ENCODE peak calls at places on chromosomes 2 and 18, in seven cellular contexts. One of them, this sample, is unnamed.

GRCh38 chr2:18987592-18988073 is 370.8 kb downstream of the OSR1 start:
- DNase-seq in NCI-H1105: peak
- DNase-seq in NCI-H1436: no peak
- DNase-seq in fibroblast of pulmonary artery: peak
- DNase-seq in activated CD4-positive, alpha-beta memory T cell treated with anti-CD3 and anti-CD28 coated beads for 36 hours: no peak
- DNase-seq in kidney: peak
- DNase-seq in activated naive CD4-positive, alpha-beta T cell treated with Interleukin-2 at 50 U/mL for 16 hours: no peak
- DNase-seq in this sample: no peak

GRCh38 chr2:101806123-101806522 is 108.6 kb downstream of the MAP4K4 start:
- DNase-seq in kidney: no peak
- DNase-seq in activated naive CD4-positive, alpha-beta T cell treated with Interleukin-2 at 50 U/mL for 16 hours: no peak
- DNase-seq in activated CD4-positive, alpha-beta memory T cell treated with anti-CD3 and anti-CD28 coated beads for 36 hours: peak
- DNase-seq in NCI-H1436: no peak
- DNase-seq in NCI-H1105: no peak
- DNase-seq in fibroblast of pulmonary artery: peak
- DNase-seq in this sample: no peak

GRCh38 chr2:72892506-72893173 is 5.4 kb downstream of the SPR start:
- DNase-seq in activated CD4-positive, alpha-beta memory T cell treated with anti-CD3 and anti-CD28 coated beads for 36 hours: peak
- DNase-seq in NCI-H1105: peak
- DNase-seq in fibroblast of pulmonary artery: peak
- DNase-seq in activated naive CD4-positive, alpha-beta T cell treated with Interleukin-2 at 50 U/mL for 16 hours: peak
- DNase-seq in kidney: peak
- DNase-seq in NCI-H1436: peak
- DNase-seq in this sample: peak

GRCh38 chr2:181307203-181307991 is 149.8 kb upstream of the ITGA4 start:
- DNase-seq in kidney: no peak
- DNase-seq in activated naive CD4-positive, alpha-beta T cell treated with Interleukin-2 at 50 U/mL for 16 hours: no peak
- DNase-seq in fibroblast of pulmonary artery: no peak
- DNase-seq in NCI-H1105: no peak
- DNase-seq in NCI-H1436: no peak
- DNase-seq in activated CD4-positive, alpha-beta memory T cell treated with anti-CD3 and anti-CD28 coated beads for 36 hours: no peak
- DNase-seq in this sample: no peak

GRCh38 chr18:13372405-13372995 is 153.9 kb downstream of the LDLRAD4 start:
- DNase-seq in activated naive CD4-positive, alpha-beta T cell treated with Interleukin-2 at 50 U/mL for 16 hours: no peak
- DNase-seq in fibroblast of pulmonary artery: no peak
- DNase-seq in NCI-H1436: no peak
- DNase-seq in activated CD4-positive, alpha-beta memory T cell treated with anti-CD3 and anti-CD28 coated beads for 36 hours: no peak
- DNase-seq in kidney: no peak
- DNase-seq in NCI-H1105: no peak
- DNase-seq in this sample: no peak

GRCh38 chr2:196066794-196067382 is 1.7 kb downstream of the DNAH7 start:
- DNase-seq in activated naive CD4-positive, alpha-beta T cell treated with Interleukin-2 at 50 U/mL for 16 hours: no peak
- DNase-seq in NCI-H1436: peak
- DNase-seq in fibroblast of pulmonary artery: peak
- DNase-seq in NCI-H1105: peak
- DNase-seq in activated CD4-positive, alpha-beta memory T cell treated with anti-CD3 and anti-CD28 coated beads for 36 hours: no peak
- DNase-seq in kidney: no peak
- DNase-seq in this sample: no peak

GRCh38 chr18:69469444-69469919 is 68.8 kb downstream of the DOK6 start:
- DNase-seq in NCI-H1105: no peak
- DNase-seq in activated naive CD4-positive, alpha-beta T cell treated with Interleukin-2 at 50 U/mL for 16 hours: peak
- DNase-seq in activated CD4-positive, alpha-beta memory T cell treated with anti-CD3 and anti-CD28 coated beads for 36 hours: peak
- DNase-seq in NCI-H1436: no peak
- DNase-seq in fibroblast of pulmonary artery: no peak
- DNase-seq in kidney: peak
- DNase-seq in this sample: no peak

GRCh38 chr2:159753797-159754196 is 41.5 kb downstream of the MARCHF7 start:
- DNase-seq in NCI-H1436: no peak
- DNase-seq in activated CD4-positive, alpha-beta memory T cell treated with anti-CD3 and anti-CD28 coated beads for 36 hours: no peak
- DNase-seq in NCI-H1105: no peak
- DNase-seq in activated naive CD4-positive, alpha-beta T cell treated with Interleukin-2 at 50 U/mL for 16 hours: no peak
- DNase-seq in kidney: no peak
- DNase-seq in fibroblast of pulmonary artery: no peak
- DNase-seq in this sample: no peak

GRCh38 chr2:197293252-197294007 is 17.1 kb downstream of the ANKRD44 start:
- DNase-seq in NCI-H1105: no peak
- DNase-seq in activated naive CD4-positive, alpha-beta T cell treated with Interleukin-2 at 50 U/mL for 16 hours: peak
- DNase-seq in fibroblast of pulmonary artery: peak
- DNase-seq in activated CD4-positive, alpha-beta memory T cell treated with anti-CD3 and anti-CD28 coated beads for 36 hours: peak
- DNase-seq in kidney: no peak
- DNase-seq in NCI-H1436: peak
- DNase-seq in this sample: no peak

GRCh38 chr2:8456149-8457091 is 225.4 kb upstream of the ID2 start:
- DNase-seq in fibroblast of pulmonary artery: no peak
- DNase-seq in activated naive CD4-positive, alpha-beta T cell treated with Interleukin-2 at 50 U/mL for 16 hours: peak
- DNase-seq in kidney: no peak
- DNase-seq in NCI-H1436: no peak
- DNase-seq in activated CD4-positive, alpha-beta memory T cell treated with anti-CD3 and anti-CD28 coated beads for 36 hours: peak
- DNase-seq in NCI-H1105: no peak
- DNase-seq in this sample: no peak

GRCh38 chr2:29166237-29166630 is 51.0 kb downstream of the CLIP4 start:
- DNase-seq in kidney: no peak
- DNase-seq in activated CD4-positive, alpha-beta memory T cell treated with anti-CD3 and anti-CD28 coated beads for 36 hours: no peak
- DNase-seq in fibroblast of pulmonary artery: peak
- DNase-seq in NCI-H1105: no peak
- DNase-seq in NCI-H1436: no peak
- DNase-seq in activated naive CD4-positive, alpha-beta T cell treated with Interleukin-2 at 50 U/mL for 16 hours: no peak
- DNase-seq in this sample: no peak

GRCh38 chr2:201798252-201798918 is 8.0 kb upstream of the CDK15 start:
- DNase-seq in kidney: no peak
- DNase-seq in activated CD4-positive, alpha-beta memory T cell treated with anti-CD3 and anti-CD28 coated beads for 36 hours: no peak
- DNase-seq in NCI-H1105: no peak
- DNase-seq in fibroblast of pulmonary artery: peak
- DNase-seq in NCI-H1436: no peak
- DNase-seq in activated naive CD4-positive, alpha-beta T cell treated with Interleukin-2 at 50 U/mL for 16 hours: no peak
- DNase-seq in this sample: no peak

This sample was measured in NCI-H1930.